ENCODE peak calls at places on chromosomes 7 and 10, in four cellular contexts. B is Peyer's patch, I is AG04450, P is endodermal cell. Q is an unnamed sample.
A peak's percentile ranks its signal among the peaks of the same experiment; 100 is the strongest.

GRCh38 chr10:51532044-51532443 is 167.4 kb downstream of the CSTF2T start:
- DNase-seq in P (no peak), B (no peak), I (no peak), Q (no peak)

GRCh38 chr7:79528421-79528820 is 75.0 kb upstream of the MAGI2 start:
- DNase-seq in I (no peak), P (no peak), B (no peak), Q (no peak)

GRCh38 chr7:78489851-78490250 is 691.3 kb downstream of the PHTF2 start:
- DNase-seq in P (no peak), B (no peak), I (no peak), Q (no peak)

GRCh38 chr7:149355390-149356048 is 93.5 kb downstream of the ZNF783 start:
- DNase-seq in I (no peak), B (no peak), P (peak; percentile 88), Q (no peak)

GRCh38 chr7:69526570-69526969 is 71.7 kb upstream of the AUTS2 start:
- DNase-seq in B (no peak), I (no peak), P (no peak), Q (no peak)

GRCh38 chr10:18406136-18406535 is 245.3 kb downstream of the NSUN6 start:
- DNase-seq in P (peak; percentile 49), B (no peak), I (no peak), Q (no peak)

GRCh38 chr10:84352251-84352842 is 24.0 kb downstream of the CCSER2 start:
- DNase-seq in B (peak; percentile 63), I (no peak), P (peak; percentile 90), Q (no peak)

GRCh38 chr10:23918839-23919238 is 290.1 kb upstream of the KIAA1217 start:
- DNase-seq in B (no peak), I (no peak), P (peak; percentile 55), Q (no peak)

GRCh38 chr10:120369831-120370230 is 87.2 kb upstream of the PLPP4 start:
- DNase-seq in P (no peak), B (no peak), I (no peak), Q (no peak)

GRCh38 chr10:23157691-23158369 is 34.3 kb upstream of the PTF1A start:
- DNase-seq in P (peak; percentile 60), I (no peak), B (no peak), Q (no peak)

DNA sequence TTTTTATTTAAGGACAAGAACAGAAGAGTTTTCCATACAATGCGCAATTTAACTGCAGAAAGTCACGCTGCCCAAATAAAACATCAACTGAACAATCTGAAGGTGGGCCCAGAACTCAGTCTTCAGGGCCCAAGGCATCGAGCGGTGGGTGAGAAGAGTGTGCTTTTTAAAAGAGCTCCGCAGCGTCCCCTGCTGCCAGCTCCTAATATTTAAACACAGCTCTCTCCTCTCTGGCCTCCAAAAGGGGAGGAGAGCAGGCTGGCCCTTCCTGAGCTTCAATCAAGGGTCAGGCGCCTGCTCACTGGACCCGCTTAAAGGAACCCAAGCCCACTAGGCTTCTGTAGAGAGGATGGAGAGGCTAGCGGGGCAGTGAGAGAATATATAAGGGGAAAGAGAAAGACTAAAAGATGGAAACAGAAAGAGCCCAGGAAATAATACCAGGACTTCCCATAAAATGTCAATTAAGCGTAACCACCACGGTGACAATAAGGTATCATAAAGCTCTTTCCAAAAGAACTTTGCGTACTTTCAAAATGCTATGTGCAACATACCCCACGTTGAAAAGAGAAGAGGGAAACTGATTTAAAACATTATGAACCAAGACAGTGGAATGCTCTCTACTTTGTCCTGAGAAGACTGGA is 2.8 kb downstream of the FAM53B start:
- DNase-seq in B (peak; percentile 89), I (no peak), P (peak; percentile 95), Q (peak; percentile 88)
- H3K27ac ChIP-seq in B (peak overlapping the region; percentile 95), I (no peak overlapping the region), P (no peak overlapping the region), Q (peak overlapping the region; percentile 90)

GRCh38 chr7:75650062-75650461 is 88.7 kb downstream of the HIP1 start:
- DNase-seq in P (peak; percentile 82), I (no peak), B (no peak), Q (no peak)
- TF ChIP-seq CTCF in P (peak; percentile 56), I (no peak), B (no peak), Q (no peak)

GRCh38 chr10:96125142-96125515 is 5.0 kb upstream of the ZNF518A start:
- DNase-seq in P (no peak), I (no peak), B (no peak), Q (no peak)

GRCh38 chr10:96129387-96130325 is at the start of gene ZNF518A:
- DNase-seq in I (peak; percentile 97), P (peak; percentile 98), B (peak; percentile 93), Q (no peak)

GRCh38 chr10:96122824-96123223 is 7.3 kb upstream of the ZNF518A start:
- DNase-seq in B (no peak), I (no peak), P (no peak), Q (no peak)

GRCh38 chr10:96118604-96119450 is 11.3 kb upstream of the ZNF518A start:
- DNase-seq in P (no peak), I (no peak), B (no peak), Q (no peak)

DNA sequence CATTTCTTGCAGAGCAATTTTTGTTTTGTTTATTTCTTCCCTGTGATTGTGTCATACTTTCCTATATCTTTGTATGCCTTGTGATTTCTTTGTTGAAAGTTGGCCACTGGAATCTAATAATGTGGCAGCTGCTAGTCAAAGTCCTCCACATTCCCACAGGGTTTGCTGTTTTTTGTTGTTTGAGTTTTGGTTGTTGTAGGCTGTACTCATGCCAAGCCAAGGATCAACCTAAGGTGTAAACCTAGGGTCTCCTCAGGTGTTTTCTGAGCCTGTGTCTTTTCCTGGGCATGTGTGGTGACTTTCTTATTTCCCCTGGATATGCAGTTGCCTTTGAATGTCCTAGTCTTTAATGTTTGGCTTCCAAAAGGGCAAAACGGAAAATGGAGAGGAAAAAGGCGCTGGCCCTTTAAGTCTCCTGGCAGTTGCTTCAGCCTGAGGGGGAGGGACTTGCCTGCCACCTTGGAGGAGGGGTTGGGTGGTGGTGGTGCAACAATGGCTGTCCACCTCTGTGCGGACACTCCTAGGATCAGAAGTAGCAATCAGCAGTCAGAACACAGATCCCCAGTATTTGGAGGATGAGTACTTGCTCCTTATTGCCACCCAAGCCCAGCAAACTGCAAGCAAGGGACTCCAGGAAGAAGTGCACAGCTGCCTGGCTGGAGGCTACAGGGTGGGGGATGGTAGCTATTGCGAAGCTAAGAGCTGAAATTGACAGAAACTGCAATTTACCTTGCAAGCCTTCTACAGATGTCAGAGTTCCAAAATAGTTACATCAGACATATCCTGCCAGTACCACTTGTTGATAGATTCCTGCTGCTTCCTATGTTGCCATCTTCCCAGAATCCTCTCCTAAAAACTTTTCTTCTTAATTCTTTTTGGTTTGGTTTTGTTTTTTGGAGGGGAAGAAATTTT is 5.6 kb upstream of the ZNF518A start:
- DNase-seq in B (peak; percentile 67), I (no peak), P (peak; percentile 85), Q (no peak)
- H3K4me3 ChIP-seq in B (peak overlapping the region; percentile 54), I (peak overlapping the region; percentile 52), P (peak overlapping the region; percentile 80), Q (no peak overlapping the region)

DNA sequence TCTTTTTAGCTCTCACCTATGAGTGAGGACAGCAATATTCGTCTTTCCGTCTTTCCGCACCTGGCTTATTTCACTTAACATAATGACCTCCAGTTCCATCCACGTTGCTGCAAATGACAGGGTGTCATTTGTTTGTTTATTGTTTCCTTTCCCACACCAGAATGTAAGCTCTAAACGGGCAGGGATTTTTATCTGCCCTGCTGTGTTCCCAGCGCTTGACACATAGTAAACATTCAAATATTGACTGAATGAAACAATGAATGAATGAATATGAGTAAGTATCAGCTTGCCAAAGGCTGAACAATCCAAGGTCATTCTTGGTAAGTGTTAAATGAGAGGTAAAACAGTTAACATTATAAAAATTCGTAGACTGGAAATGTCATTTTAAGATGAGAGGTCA is 12.8 kb downstream of the SH3PXD2A start:
- DNase-seq in P (no peak), I (no peak), B (no peak), Q (no peak)
- H3K27ac ChIP-seq in P (no peak overlapping the region), I (no peak overlapping the region), B (no peak overlapping the region), Q (no peak overlapping the region)

GRCh38 chr10:85532821-85533220 is 833.8 kb downstream of the GRID1 start:
- DNase-seq in I (no peak), P (no peak), B (no peak), Q (no peak)

GRCh38 chr10:85537561-85537960 is 829.0 kb downstream of the GRID1 start:
- DNase-seq in P (no peak), I (no peak), B (no peak), Q (no peak)

DNA sequence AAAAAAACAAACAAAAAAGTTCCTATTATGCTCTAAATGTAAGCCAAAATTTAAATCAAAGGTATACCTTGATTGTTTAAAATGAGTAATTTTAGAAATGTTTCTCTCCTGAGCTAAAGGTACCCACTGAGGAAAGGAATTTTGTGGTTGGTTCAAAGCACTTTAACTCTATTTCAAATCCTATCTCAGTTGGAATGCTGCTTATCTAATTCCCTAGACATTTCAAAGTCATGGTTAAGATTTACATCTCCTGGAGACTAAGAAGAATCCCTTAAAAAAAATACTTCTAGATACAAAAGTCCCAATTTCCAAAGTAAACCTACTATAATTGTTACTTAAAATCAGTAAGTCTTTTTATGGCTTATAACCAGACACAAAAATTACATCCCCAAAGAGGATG is 830.7 kb downstream of the GRID1 start:
- DNase-seq in I (no peak), P (no peak), B (no peak), Q (no peak)
- TF ChIP-seq CTCF in I (no peak), P (no peak), B (no peak), Q (no peak)

GRCh38 chr10:75788394-75789205 is 357.2 kb downstream of the LRMDA start:
- DNase-seq in B (no peak), P (no peak), I (no peak), Q (no peak)
- H3K4me3 ChIP-seq in B (no peak overlapping the region), P (no peak overlapping the region), I (no peak overlapping the region), Q (no peak overlapping the region)